ENCODE peak calls at places on chromosomes 11 and 22, in six cellular contexts. P, L, J, B, Y and S are unnamed samples.

GRCh38 chr22:42794551-42795510 is 62.2 kb downstream of the ARFGAP3 start:
- DNase-seq in Y (peak), J (no peak), P (no peak), B (peak), L (no peak), S (no peak)

GRCh38 chr22:41403532-41404318 is 22.0 kb downstream of the TEF start:
- DNase-seq in Y (peak), L (no peak), P (peak), B (peak), J (peak), S (peak)

GRCh38 chr11:118530180-118530682 is 761 bp upstream of the TMEM25 start:
- DNase-seq in L (no peak), J (no peak), P (no peak), Y (peak), B (peak), S (peak)

GRCh38 chr11:73218106-73218829 is at the start of gene P2RY2:
- DNase-seq in Y (peak), B (peak), J (peak), L (no peak), P (no peak), S (peak)

GRCh38 chr11:17650601-17650911 is 68.8 kb upstream of the MYOD1 start:
- DNase-seq in P (no peak), B (no peak), Y (no peak), L (no peak), J (no peak), S (no peak)

GRCh38 chr11:115497303-115497702 is 6.9 kb downstream of the CADM1 start:
- DNase-seq in L (no peak), B (no peak), Y (no peak), J (peak), P (no peak), S (no peak)

GRCh38 chr11:34405079-34405858 is 33.5 kb upstream of the CAT start:
- DNase-seq in P (no peak), J (no peak), B (no peak), L (no peak), Y (no peak), S (no peak)

GRCh38 chr11:17412488-17413180 is 24.2 kb upstream of the KCNJ11 start:
- DNase-seq in L (no peak), Y (no peak), P (no peak), J (no peak), B (no peak), S (no peak)

GRCh38 chr11:32472226-32472625 is 36.9 kb upstream of the WT1 start:
- DNase-seq in L (no peak), J (no peak), B (no peak), Y (no peak), P (no peak), S (no peak)

GRCh38 chr11:104385884-104386283 is 221.9 kb upstream of the PDGFD start:
- DNase-seq in J (no peak), L (no peak), P (no peak), B (no peak), Y (no peak), S (no peak)

GRCh38 chr22:20783844-20784723 is 10.2 kb downstream of the SERPIND1 start:
- DNase-seq in P (no peak), B (no peak), J (peak), L (no peak), Y (no peak), S (peak)

GRCh38 chr11:55854704-55855103 is 16.2 kb downstream of the OR5D16 start:
- DNase-seq in Y (no peak), L (no peak), J (no peak), B (no peak), P (no peak), S (no peak)

GRCh38 chr11:123314972-123315371 is 115.1 kb upstream of the GRAMD1B start:
- DNase-seq in B (no peak), J (no peak), Y (no peak), P (no peak), L (no peak), S (no peak)

GRCh38 chr11:106468091-106468490 is 390.6 kb downstream of the AASDHPPT start:
- DNase-seq in L (peak), P (no peak), Y (no peak), J (peak), B (no peak), S (peak)

GRCh38 chr11:25615841-25616240 is 716.1 kb upstream of the ANO3 start:
- DNase-seq in Y (no peak), P (no peak), L (no peak), B (no peak), J (no peak), S (no peak)

GRCh38 chr22:32411388-32411787 is 659 bp downstream of the RTCB start:
- DNase-seq in P (no peak), B (no peak), J (peak), L (peak), Y (no peak), S (peak)

GRCh38 chr22:17121235-17122195 is at the start of gene TMEM121B:
- DNase-seq in P (no peak), B (peak), Y (peak), J (peak), L (no peak), S (peak)

GRCh38 chr11:83449338-83449913 is 163.3 kb upstream of the CCDC90B start:
- DNase-seq in B (no peak), L (no peak), Y (no peak), J (no peak), P (no peak), S (no peak)

GRCh38 chr22:45582955-45583320 is 80.3 kb downstream of the FBLN1 start:
- DNase-seq in J (no peak), L (no peak), B (no peak), P (no peak), Y (no peak), S (no peak)

GRCh38 chr11:129285387-129285786 is 90.3 kb upstream of the BARX2 start:
- DNase-seq in L (no peak), B (no peak), P (no peak), J (no peak), Y (no peak), S (no peak)

GRCh38 chr11:23502821-23503220 is 642.5 kb upstream of the CCDC179 start:
- DNase-seq in Y (no peak), B (no peak), J (no peak), L (no peak), P (no peak), S (no peak)

GRCh38 chr11:57499413-57499982 is 16.0 kb downstream of the SLC43A1 start:
- DNase-seq in B (peak), L (no peak), Y (peak), P (peak), J (peak), S (peak)
- TF ChIP-seq CTCF in B (no peak), L (no peak), Y (no peak), P (no peak), J (no peak), S (no peak)

DNA sequence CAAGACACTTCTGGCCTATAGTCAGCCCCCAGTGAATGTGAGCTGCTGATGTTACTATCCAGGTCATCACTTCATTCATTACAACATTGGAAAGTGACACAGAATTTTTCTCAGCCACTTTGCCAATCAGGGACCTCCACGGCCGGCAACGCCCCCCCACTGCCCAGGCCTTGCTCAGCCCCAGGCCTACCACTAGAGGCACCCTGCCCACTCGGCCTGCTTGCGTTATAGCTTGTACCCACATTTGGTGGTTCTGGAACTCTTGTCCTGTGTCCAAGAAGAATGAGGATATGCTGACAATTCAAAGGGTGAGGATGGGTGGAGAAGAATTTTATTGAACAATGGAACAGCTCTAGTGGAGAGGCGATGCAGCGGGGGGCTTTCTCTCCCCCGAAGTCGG is 96.2 kb downstream of the TSPAN18 start:
- DNase-seq in B (no peak), P (no peak), J (no peak), Y (peak), L (no peak), S (no peak)
- TF ChIP-seq CTCF in B (no peak), P (peak), J (peak), Y (peak), L (peak), S (peak)

DNA sequence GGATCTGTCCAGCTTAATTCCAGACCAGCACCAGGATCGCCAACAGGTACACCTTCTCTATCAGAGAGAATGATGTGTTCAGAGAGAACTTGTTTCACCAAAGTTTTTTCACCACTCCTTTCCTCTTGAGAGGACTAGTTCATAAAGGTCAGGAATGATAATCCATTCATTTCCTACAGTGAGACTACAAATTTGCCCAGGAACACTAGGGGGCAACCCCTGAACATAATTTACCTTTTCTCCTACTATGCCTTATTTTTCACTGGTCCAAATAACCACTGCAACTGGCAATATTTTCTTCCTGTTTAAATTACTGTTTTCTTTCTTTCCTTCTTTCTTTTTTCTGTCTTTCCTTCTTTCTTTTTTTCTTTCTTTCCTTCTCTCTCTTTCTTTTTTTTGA is 22.5 kb downstream of the CAVIN3 start:
- DNase-seq in Y (no peak), J (peak), P (no peak), B (no peak), L (no peak), S (no peak)
- TF ChIP-seq CTCF in Y (peak), J (peak), P (peak), B (no peak), L (peak), S (peak)

DNA sequence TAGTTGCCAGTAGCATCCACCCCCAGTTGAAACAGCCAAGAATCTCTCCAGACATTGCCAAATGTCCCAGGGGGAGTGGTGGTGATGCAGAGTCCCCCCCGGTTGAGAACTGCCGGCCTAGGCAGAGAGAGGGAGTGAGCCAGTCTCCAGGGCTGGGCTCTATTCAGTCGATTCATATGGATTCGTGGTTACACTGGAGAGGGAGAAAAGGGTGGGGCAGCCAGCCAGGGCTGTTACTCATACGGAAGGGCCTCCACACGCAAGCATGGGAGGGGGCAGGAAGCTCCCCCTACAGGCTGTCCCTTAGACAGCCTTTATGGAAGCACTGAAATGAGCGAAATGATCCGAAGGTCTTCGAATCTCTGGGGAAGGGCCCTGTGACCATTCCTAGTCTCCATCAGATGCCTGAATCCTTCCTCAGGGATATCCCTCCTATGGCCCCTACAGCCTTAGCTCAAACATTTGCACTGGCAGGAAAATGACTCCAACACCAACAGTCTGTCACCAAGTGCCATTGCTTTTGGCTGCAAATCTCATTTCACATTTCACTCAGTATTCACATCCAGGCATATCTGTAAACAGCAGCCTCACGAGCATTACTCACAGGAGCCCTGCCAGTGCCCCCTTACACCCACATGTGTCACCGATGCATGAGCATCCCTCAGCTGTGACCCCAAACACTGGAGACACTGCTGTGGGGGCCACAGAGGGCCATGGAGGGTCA is 18.4 kb upstream of the TLCD5 start:
- DNase-seq in L (no peak), P (peak), B (peak), J (peak), Y (no peak), S (peak)
- TF ChIP-seq CTCF in L (peak), P (peak), B (no peak), J (peak), Y (peak), S (peak)